ENCODE peak calls at places on chromosome 9, in four cellular contexts. One of them, this sample, is unnamed.

GRCh38 chr9:100669968-100670367 is 92.1 kb downstream of the CAVIN4 start:
- DNase-seq in substantia nigra: no peak
- DNase-seq in GM12891: no peak
- DNase-seq in kidney tubule cell: no peak
- DNase-seq in this sample: no peak

GRCh38 chr9:123642291-123643278 is 286.6 kb downstream of the CRB2 start:
- DNase-seq in substantia nigra: peak; percentile 17
- DNase-seq in GM12891: no peak
- DNase-seq in kidney tubule cell: no peak
- DNase-seq in this sample: no peak

GRCh38 chr9:127876026-127876763 is 1.3 kb downstream of the AK1 start:
- DNase-seq in substantia nigra: no peak
- DNase-seq in GM12891: no peak
- DNase-seq in kidney tubule cell: no peak
- DNase-seq in this sample: no peak

GRCh38 chr9:26112724-26113123 is 434.5 kb upstream of the TUSC1 start:
- DNase-seq in substantia nigra: no peak
- DNase-seq in GM12891: no peak
- DNase-seq in kidney tubule cell: peak; percentile 23
- DNase-seq in this sample: no peak

GRCh38 chr9:123568691-123569342 is 212.8 kb downstream of the CRB2 start:
- DNase-seq in substantia nigra: no peak
- DNase-seq in GM12891: no peak
- DNase-seq in kidney tubule cell: no peak
- DNase-seq in this sample: no peak

GRCh38 chr9:76067693-76068092 is 177.2 kb downstream of the PCSK5 start:
- DNase-seq in substantia nigra: no peak
- DNase-seq in GM12891: no peak
- DNase-seq in kidney tubule cell: no peak
- DNase-seq in this sample: no peak

GRCh38 chr9:88011005-88011766 is 36.9 kb upstream of the CDK20 start:
- DNase-seq in substantia nigra: no peak
- DNase-seq in GM12891: no peak
- DNase-seq in kidney tubule cell: peak; percentile 10
- DNase-seq in this sample: no peak

GRCh38 chr9:123615381-123615780 is 259.4 kb downstream of the CRB2 start:
- DNase-seq in substantia nigra: no peak
- DNase-seq in GM12891: no peak
- DNase-seq in kidney tubule cell: no peak
- DNase-seq in this sample: no peak

GRCh38 chr9:69453746-69454145 is 128.7 kb downstream of the ENTREP1 start:
- DNase-seq in substantia nigra: no peak
- DNase-seq in GM12891: no peak
- DNase-seq in kidney tubule cell: no peak
- DNase-seq in this sample: no peak

GRCh38 chr9:107732781-107733529 is 243.4 kb upstream of the KLF4 start:
- DNase-seq in substantia nigra: no peak
- DNase-seq in GM12891: no peak
- DNase-seq in kidney tubule cell: peak; percentile 82
- DNase-seq in this sample: no peak

GRCh38 chr9:120723547-120723946 is 9.3 kb upstream of the MEGF9 start:
- DNase-seq in substantia nigra: no peak
- DNase-seq in GM12891: no peak
- DNase-seq in kidney tubule cell: no peak
- DNase-seq in this sample: no peak

GRCh38 chr9:20693068-20693467 is 9.0 kb downstream of the FOCAD start:
- DNase-seq in substantia nigra: no peak
- DNase-seq in GM12891: no peak
- DNase-seq in kidney tubule cell: no peak
- DNase-seq in this sample: no peak

GRCh38 chr9:113677569-113677968 is 198.5 kb upstream of the ZNF618 start:
- DNase-seq in substantia nigra: no peak
- DNase-seq in GM12891: no peak
- DNase-seq in kidney tubule cell: no peak
- DNase-seq in this sample: no peak

GRCh38 chr9:121634800-121635261 is 16.6 kb upstream of the DAB2IP start:
- DNase-seq in substantia nigra: no peak
- DNase-seq in GM12891: no peak
- DNase-seq in kidney tubule cell: peak; percentile 33
- DNase-seq in this sample: no peak

GRCh38 chr9:112203536-112203935 is 28.4 kb upstream of the SUSD1 start:
- DNase-seq in substantia nigra: no peak
- DNase-seq in GM12891: no peak
- DNase-seq in kidney tubule cell: peak; percentile 74
- DNase-seq in this sample: no peak

GRCh38 chr9:125600194-125600593 is 106.8 kb downstream of the MAPKAP1 start:
- DNase-seq in substantia nigra: no peak
- DNase-seq in GM12891: no peak
- DNase-seq in kidney tubule cell: no peak
- DNase-seq in this sample: no peak

GRCh38 chr9:81097167-81097566 is 592.2 kb downstream of the TLE1 start:
- DNase-seq in substantia nigra: no peak
- DNase-seq in GM12891: no peak
- DNase-seq in kidney tubule cell: peak; percentile 44
- DNase-seq in this sample: no peak

GRCh38 chr9:129561594-129562281 is 59.2 kb downstream of the C9orf50 start:
- DNase-seq in substantia nigra: no peak
- DNase-seq in GM12891: no peak
- DNase-seq in kidney tubule cell: peak; percentile 62
- DNase-seq in this sample: no peak

GRCh38 chr9:122065923-122066629 is 27.0 kb downstream of the TTLL11 start:
- DNase-seq in substantia nigra: no peak
- DNase-seq in GM12891: no peak
- DNase-seq in kidney tubule cell: no peak
- DNase-seq in this sample: no peak

GRCh38 chr9:95772320-95773060 is 103.0 kb upstream of the ERCC6L2 start:
- DNase-seq in substantia nigra: no peak
- DNase-seq in GM12891: no peak
- DNase-seq in kidney tubule cell: peak; percentile 46
- DNase-seq in this sample: no peak

GRCh38 chr9:27157086-27157485 is 48.1 kb downstream of the TEK start:
- DNase-seq in substantia nigra: no peak
- DNase-seq in GM12891: no peak
- DNase-seq in kidney tubule cell: no peak
- DNase-seq in this sample: no peak

GRCh38 chr9:107612136-107612535 is 122.6 kb upstream of the KLF4 start:
- DNase-seq in substantia nigra: no peak
- DNase-seq in GM12891: no peak
- DNase-seq in kidney tubule cell: no peak
- DNase-seq in this sample: no peak

GRCh38 chr9:86994231-86994630 is 46.9 kb upstream of the GAS1 start:
- DNase-seq in substantia nigra: no peak
- DNase-seq in GM12891: no peak
- DNase-seq in kidney tubule cell: no peak
- DNase-seq in this sample: no peak

GRCh38 chr9:38380230-38380871 is 12.2 kb upstream of the ALDH1B1 start:
- DNase-seq in substantia nigra: no peak
- DNase-seq in GM12891: no peak
- DNase-seq in kidney tubule cell: peak; percentile 64
- DNase-seq in this sample: no peak

GRCh38 chr9:18542837-18543405 is 69.0 kb downstream of the ADAMTSL1 start:
- DNase-seq in substantia nigra: no peak
- DNase-seq in GM12891: no peak
- DNase-seq in kidney tubule cell: no peak
- DNase-seq in this sample: no peak

GRCh38 chr9:92988215-92988731 is 41.0 kb downstream of the FGD3 start:
- DNase-seq in substantia nigra: no peak
- DNase-seq in GM12891: no peak
- DNase-seq in kidney tubule cell: peak; percentile 24
- DNase-seq in this sample: no peak

GRCh38 chr9:124950050-124950718 is 9.3 kb upstream of the GOLGA1 start:
- DNase-seq in substantia nigra: no peak
- DNase-seq in GM12891: no peak
- DNase-seq in kidney tubule cell: no peak
- DNase-seq in this sample: no peak

GRCh38 chr9:99433555-99433954 is 211.5 kb downstream of the SEC61B start:
- DNase-seq in substantia nigra: no peak
- DNase-seq in GM12891: peak; percentile 33
- DNase-seq in kidney tubule cell: peak; percentile 91
- DNase-seq in this sample: peak; percentile 15

GRCh38 chr9:131165523-131165922 is 40.1 kb downstream of the NUP214 start:
- DNase-seq in substantia nigra: no peak
- DNase-seq in GM12891: no peak
- DNase-seq in kidney tubule cell: no peak
- DNase-seq in this sample: no peak

GRCh38 chr9:99491408-99492259 is 269.6 kb downstream of the SEC61B start:
- DNase-seq in substantia nigra: no peak
- DNase-seq in GM12891: no peak
- DNase-seq in kidney tubule cell: no peak
- DNase-seq in this sample: no peak